ENCODE peak calls at places on chromosome 3, in six cellular contexts. C, Z, H, L, K and A are unnamed samples.

GRCh38 chr3:12181806-12182205 is 23.1 kb upstream of the TIMP4 start:
- DNase-seq in C (no peak), Z (no peak), H (no peak), L (no peak), K (no peak), A (no peak)

GRCh38 chr3:42675909-42676308 is 9.4 kb upstream of the KLHL40 start:
- DNase-seq in C (no peak), Z (no peak), H (no peak), L (no peak), K (no peak), A (no peak)

GRCh38 chr3:185880600-185880999 is 55.8 kb upstream of the IGF2BP2 start:
- DNase-seq in C (no peak), Z (no peak), H (no peak), L (no peak), K (no peak), A (no peak)

GRCh38 chr3:52544937-52545336 is 8.5 kb downstream of the UQCC5 start:
- DNase-seq in C (no peak), Z (no peak), H (no peak), L (no peak), K (no peak), A (no peak)

GRCh38 chr3:57041674-57042073 is 18.8 kb upstream of the SPATA12 start:
- DNase-seq in C (no peak), Z (no peak), H (no peak), L (peak), K (no peak), A (no peak)

GRCh38 chr3:188503647-188504046 is 349.7 kb downstream of the LPP start:
- DNase-seq in C (no peak), Z (no peak), H (no peak), L (no peak), K (no peak), A (no peak)

GRCh38 chr3:140170612-140171011 is 235.6 kb downstream of the CLSTN2 start:
- DNase-seq in C (no peak), Z (no peak), H (no peak), L (no peak), K (no peak), A (no peak)

GRCh38 chr3:120497318-120497717 is 46.5 kb upstream of the FSTL1 start:
- DNase-seq in C (no peak), Z (no peak), H (no peak), L (no peak), K (no peak), A (no peak)

GRCh38 chr3:16456784-16457415 is 56.6 kb downstream of the RFTN1 start:
- DNase-seq in C (no peak), Z (no peak), H (no peak), L (no peak), K (peak), A (peak)

GRCh38 chr3:102361013-102361412 is 73.8 kb upstream of the ZPLD1 start:
- DNase-seq in C (no peak), Z (no peak), H (no peak), L (no peak), K (no peak), A (no peak)

DNA sequence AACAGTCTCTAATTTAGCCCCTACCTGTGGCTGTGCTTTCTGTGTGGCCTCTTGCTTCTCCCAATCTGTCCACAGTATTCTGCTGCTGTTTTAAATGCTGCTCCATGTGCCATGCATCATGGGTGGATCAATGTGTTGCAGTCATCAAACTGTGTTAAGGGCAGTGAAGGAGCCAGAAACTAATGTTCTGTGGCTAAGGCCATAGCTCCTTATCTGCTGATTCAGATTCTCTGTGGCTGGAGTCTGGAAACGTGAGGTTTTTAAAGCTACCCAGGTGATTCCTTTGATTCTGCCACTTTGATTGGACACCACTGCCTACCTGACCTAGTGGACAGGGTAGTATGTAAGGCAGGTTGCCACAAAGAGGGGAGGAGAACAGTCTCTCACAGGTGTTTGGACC is 44.8 kb downstream of the MORC1 start:
- DNase-seq in C (no peak), Z (no peak), H (no peak), L (no peak), K (no peak), A (no peak)
- H3K27ac ChIP-seq in C (no peak), Z (no peak), H (peak), L (no peak), K (no peak), A (no peak)

GRCh38 chr3:45659661-45660566 is 29.3 kb upstream of the SACM1L start:
- DNase-seq in C (no peak), Z (peak), H (peak), L (peak), K (peak), A (peak)
- H3K27ac ChIP-seq in C (no peak), Z (no peak), H (no peak), L (no peak), K (no peak), A (no peak)

GRCh38 chr3:111765136-111765535 is 93.9 kb upstream of the PHLDB2 start:
- DNase-seq in C (no peak), Z (no peak), H (no peak), L (no peak), K (no peak), A (no peak)
- H3K27ac ChIP-seq in C (no peak), Z (peak), H (no peak), L (no peak), K (no peak), A (no peak)

GRCh38 chr3:173652093-173652492 is 254.5 kb downstream of the NLGN1 start:
- DNase-seq in C (no peak), Z (no peak), H (no peak), L (no peak), K (no peak), A (no peak)

GRCh38 chr3:173653781-173654180 is 256.2 kb downstream of the NLGN1 start:
- DNase-seq in C (no peak), Z (no peak), H (no peak), L (no peak), K (no peak), A (no peak)

GRCh38 chr3:173650596-173650995 is 253.1 kb downstream of the NLGN1 start:
- DNase-seq in C (no peak), Z (no peak), H (no peak), L (no peak), K (no peak), A (no peak)
- H3K27ac ChIP-seq in C (no peak), Z (no peak), H (no peak), L (no peak), K (no peak), A (no peak)

GRCh38 chr3:37622999-37623883 is 238.4 kb upstream of the CTDSPL start:
- DNase-seq in C (no peak), Z (no peak), H (no peak), L (no peak), K (no peak), A (no peak)
- H3K27ac ChIP-seq in C (no peak), Z (no peak), H (no peak), L (peak), K (no peak), A (no peak)

GRCh38 chr3:125515421-125515820 is 4.6 kb downstream of the SNX4 start:
- DNase-seq in C (no peak), Z (no peak), H (no peak), L (no peak), K (no peak), A (no peak)
- H3K27ac ChIP-seq in C (no peak), Z (no peak), H (no peak), L (no peak), K (no peak), A (no peak)

DNA sequence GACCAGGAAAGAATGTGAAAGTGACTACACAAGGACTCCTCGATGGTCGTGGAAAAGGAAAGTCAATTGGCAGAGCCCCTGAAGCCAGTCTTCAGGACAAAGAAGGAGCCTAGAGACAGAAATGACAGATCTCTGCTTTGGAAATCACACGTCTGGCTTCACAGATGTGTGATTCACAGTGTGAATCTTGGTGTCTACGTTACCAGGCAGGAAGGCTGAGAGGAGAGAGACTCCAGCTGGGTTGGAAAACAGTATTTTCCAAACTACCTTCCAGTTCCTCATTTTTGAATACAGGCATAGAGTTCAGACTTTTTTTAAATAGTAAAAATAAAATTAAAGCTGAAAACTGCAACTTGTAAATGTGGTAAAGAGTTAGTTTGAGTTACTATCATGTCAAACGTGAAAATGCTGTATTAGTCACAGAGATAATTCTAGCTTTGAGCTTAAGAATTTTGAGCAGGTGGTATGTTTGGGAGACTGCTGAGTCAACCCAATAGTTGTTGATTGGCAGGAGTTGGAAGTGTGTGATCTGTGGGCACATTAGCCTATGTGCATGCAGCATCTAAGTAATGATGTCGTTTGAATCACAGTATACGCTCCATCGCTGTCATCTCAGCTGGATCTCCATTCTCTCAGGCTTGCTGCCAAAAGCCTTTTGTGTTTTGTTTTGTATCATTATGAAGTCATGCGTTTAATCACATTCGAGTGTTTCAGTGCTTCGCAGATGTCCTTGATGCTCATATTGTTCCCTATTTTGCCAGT is 6.0 kb downstream of the CCR2 start:
- DNase-seq in C (no peak), Z (no peak), H (no peak), L (no peak), K (peak), A (no peak)
- H3K27ac ChIP-seq in C (peak), Z (no peak), H (no peak), L (no peak), K (no peak), A (no peak)

GRCh38 chr3:121995190-121996137 is 26.6 kb downstream of the ILDR1 start:
- DNase-seq in C (no peak), Z (peak), H (peak), L (peak), K (peak), A (peak)

GRCh38 chr3:121988146-121988545 is 33.9 kb downstream of the ILDR1 start:
- DNase-seq in C (no peak), Z (no peak), H (no peak), L (no peak), K (no peak), A (no peak)

GRCh38 chr3:121989943-121990342 is 32.1 kb downstream of the ILDR1 start:
- DNase-seq in C (no peak), Z (no peak), H (peak), L (no peak), K (no peak), A (no peak)

GRCh38 chr3:121997372-121997771 is 24.7 kb downstream of the ILDR1 start:
- DNase-seq in C (no peak), Z (no peak), H (no peak), L (no peak), K (no peak), A (no peak)

DNA sequence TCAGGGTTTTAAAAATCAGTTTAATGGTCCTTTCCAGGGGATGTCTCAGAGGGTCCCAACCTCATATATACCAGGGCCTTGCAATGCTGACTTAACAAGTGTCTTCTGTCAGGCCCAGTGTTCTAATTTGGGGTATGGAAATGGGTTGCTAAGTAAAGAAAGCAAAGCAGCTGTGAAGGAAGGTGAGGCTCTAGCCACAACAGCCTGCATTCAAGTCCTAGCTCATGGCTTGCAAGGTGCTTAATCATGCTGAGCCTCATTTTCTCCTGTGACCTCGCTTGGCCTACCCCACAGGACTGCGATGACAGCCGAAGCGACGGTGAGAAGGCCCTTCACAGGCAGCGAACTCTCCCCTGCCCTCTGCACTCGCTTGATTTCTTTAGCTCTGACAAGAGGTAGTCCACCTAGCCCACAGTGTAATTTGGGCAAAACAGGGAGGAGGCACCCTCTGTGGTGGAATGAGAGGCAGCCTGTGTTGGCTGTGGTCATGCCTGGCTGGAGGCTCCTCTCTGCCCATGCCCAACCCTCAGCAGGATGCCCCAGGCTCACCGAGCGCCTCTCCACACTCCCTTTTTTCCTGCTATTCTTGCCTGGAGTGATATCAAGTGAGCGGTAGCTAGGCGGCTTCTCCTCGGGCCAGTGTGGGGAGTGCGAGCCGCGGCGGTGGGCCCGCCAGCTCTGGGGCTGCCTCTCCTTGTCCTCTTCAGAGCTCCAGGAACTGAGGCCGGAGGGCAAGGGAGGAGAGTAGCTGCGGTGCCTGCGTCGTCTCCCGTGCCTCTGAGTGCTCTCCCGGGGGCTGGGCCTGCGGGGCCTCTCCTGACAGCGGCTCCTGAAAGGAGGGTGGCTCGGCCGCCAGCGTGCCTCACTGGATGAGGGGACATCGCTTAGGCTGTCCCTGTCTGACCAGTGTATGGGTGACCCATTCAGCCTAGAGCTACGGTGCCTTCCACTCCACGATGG is 29.2 kb downstream of the ILDR1 start:
- DNase-seq in C (no peak), Z (peak), H (no peak), L (no peak), K (no peak), A (no peak)
- H3K27ac ChIP-seq in C (no peak), Z (no peak), H (no peak), L (no peak), K (no peak), A (no peak)

GRCh38 chr3:113277414-113277813 is 66.1 kb downstream of the BOC start:
- DNase-seq in C (no peak), Z (no peak), H (no peak), L (no peak), K (no peak), A (no peak)

GRCh38 chr3:113274959-113275556 is 63.7 kb downstream of the BOC start:
- DNase-seq in C (no peak), Z (no peak), H (no peak), L (no peak), K (no peak), A (no peak)

GRCh38 chr3:113276581-113277080 is 65.3 kb downstream of the BOC start:
- DNase-seq in C (no peak), Z (no peak), H (no peak), L (no peak), K (no peak), A (no peak)

GRCh38 chr3:113274425-113274824 is 63.1 kb downstream of the BOC start:
- DNase-seq in C (no peak), Z (no peak), H (no peak), L (no peak), K (no peak), A (no peak)

DNA sequence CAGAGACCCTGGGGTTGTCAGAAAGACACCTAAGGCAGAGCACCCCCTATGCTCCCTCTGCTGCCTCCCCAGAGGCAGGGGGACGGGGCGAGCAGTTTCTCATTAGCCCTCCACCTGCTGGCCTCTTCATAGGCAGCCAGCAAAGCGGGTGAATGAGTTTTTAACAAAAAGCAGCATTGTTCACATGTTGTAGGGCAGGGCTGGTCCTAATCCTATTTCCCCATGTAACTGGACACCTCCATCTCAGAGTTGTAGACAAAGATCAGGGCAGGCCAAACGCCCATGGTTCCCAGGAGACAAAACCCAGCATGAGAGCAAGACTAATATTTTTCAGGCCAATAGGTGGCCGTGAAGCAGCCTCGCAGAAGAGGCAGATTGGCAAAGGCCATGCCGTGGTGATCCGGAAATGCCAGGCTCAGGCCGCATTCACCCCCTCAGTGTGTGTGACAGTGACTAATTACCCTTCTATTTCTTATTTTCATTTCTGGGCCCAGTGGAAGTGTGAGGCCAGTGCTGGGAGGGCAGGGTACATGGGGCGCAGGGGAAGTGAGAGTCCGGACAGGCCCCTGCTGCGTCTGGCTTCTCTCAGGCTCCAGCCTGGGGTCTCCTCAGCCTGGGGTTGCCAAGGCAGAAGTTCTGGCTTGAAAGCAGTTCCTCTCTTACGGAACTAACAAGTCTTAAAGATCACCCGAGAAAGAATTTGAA is 64.7 kb downstream of the BOC start:
- DNase-seq in C (no peak), Z (no peak), H (peak), L (peak), K (no peak), A (no peak)
- H3K27ac ChIP-seq in C (no peak), Z (peak), H (peak), L (peak), K (no peak), A (no peak)